ENCODE peak calls at places on chromosomes 5 and 9, in nine cellular contexts. M, J, D, G, L, Z, X, T and O are unnamed samples.

GRCh38 chr9:91560301-91560700 is 136.7 kb upstream of the NFIL3 start:
- DNase-seq in M (no peak), J (no peak), D (no peak), G (no peak), L (no peak), Z (no peak), X (no peak), T (no peak), O (no peak)

GRCh38 chr5:31751620-31752019 is 112.7 kb downstream of the PDZD2 start:
- DNase-seq in M (no peak), J (no peak), D (no peak), G (no peak), L (no peak), Z (no peak), X (no peak), T (no peak), O (no peak)

GRCh38 chr9:120877276-120878034 is 467 bp upstream of the PHF19 start:
- DNase-seq in M (peak; percentile 75), J (peak; percentile 86), D (peak; percentile 67), G (peak; percentile 33), L (peak; percentile 72), Z (peak; percentile 50), X (no peak), T (peak; percentile 61), O (peak; percentile 89)

GRCh38 chr5:77859306-77859705 is 83.2 kb upstream of the TBCA start:
- DNase-seq in M (no peak), J (no peak), D (no peak), G (no peak), L (no peak), Z (no peak), X (no peak), T (no peak), O (no peak)

GRCh38 chr9:101966706-101967105 is 228.3 kb upstream of the GRIN3A start:
- DNase-seq in M (no peak), J (no peak), D (no peak), G (no peak), L (no peak), Z (no peak), X (no peak), T (no peak), O (no peak)

GRCh38 chr5:76818844-76819831 is at the start of gene F2RL1:
- DNase-seq in M (no peak), J (no peak), D (no peak), G (no peak), L (peak; percentile 62), Z (peak; percentile 73), X (no peak), T (peak; percentile 51), O (peak; percentile 84)

GRCh38 chr9:72271617-72272478 is 93.2 kb downstream of the ZFAND5 start:
- DNase-seq in M (peak; percentile 39), J (peak; percentile 35), D (peak; percentile 29), G (peak; percentile 42), L (no peak), Z (peak; percentile 46), X (peak; percentile 57), T (peak; percentile 20), O (peak; percentile 65)

GRCh38 chr9:128469070-128469469 is 13.3 kb downstream of the ODF2 start:
- DNase-seq in M (no peak), J (peak; percentile 18), D (no peak), G (no peak), L (no peak), Z (no peak), X (no peak), T (no peak), O (no peak)

GRCh38 chr5:56490971-56491468 is 257.9 kb upstream of the ANKRD55 start:
- DNase-seq in M (no peak), J (no peak), D (no peak), G (no peak), L (no peak), Z (no peak), X (no peak), T (peak; percentile 21), O (no peak)

GRCh38 chr5:173507171-173507570 is 109.3 kb downstream of the BOD1 start:
- DNase-seq in M (no peak), J (no peak), D (no peak), G (no peak), L (no peak), Z (no peak), X (no peak), T (no peak), O (no peak)

GRCh38 chr5:14917719-14918118 is 46.1 kb upstream of the ANKH start:
- DNase-seq in M (no peak), J (no peak), D (no peak), G (no peak), L (no peak), Z (no peak), X (no peak), T (no peak), O (no peak)

GRCh38 chr9:117304613-117305012 is 110.2 kb downstream of the ASTN2 start:
- DNase-seq in M (no peak), J (no peak), D (no peak), G (no peak), L (no peak), Z (no peak), X (no peak), T (no peak), O (no peak)

GRCh38 chr5:160097981-160098380 is 21.3 kb downstream of the PWWP2A start:
- DNase-seq in M (no peak), J (no peak), D (no peak), G (no peak), L (no peak), Z (no peak), X (no peak), T (no peak), O (no peak)

GRCh38 chr5:129019401-129019908 is 54.2 kb downstream of the SLC27A6 start:
- DNase-seq in M (no peak), J (no peak), D (no peak), G (no peak), L (no peak), Z (no peak), X (no peak), T (no peak), O (no peak)

GRCh38 chr5:110159202-110159601 is 469.5 kb downstream of the MAN2A1 start:
- DNase-seq in M (no peak), J (no peak), D (no peak), G (peak; percentile 17), L (no peak), Z (peak; percentile 13), X (peak; percentile 60), T (no peak), O (no peak)

GRCh38 chr5:156411-157072 is 34.8 kb upstream of the LRRC14B start:
- DNase-seq in M (no peak), J (no peak), D (no peak), G (peak; percentile 57), L (no peak), Z (no peak), X (no peak), T (no peak), O (no peak)

GRCh38 chr5:33690736-33691135 is 201.1 kb downstream of the ADAMTS12 start:
- DNase-seq in M (no peak), J (no peak), D (no peak), G (peak; percentile 50), L (no peak), Z (peak; percentile 94), X (peak; percentile 47), T (no peak), O (peak; percentile 10)

GRCh38 chr5:100890514-100891008 is 12.5 kb downstream of the ST8SIA4 start:
- DNase-seq in M (no peak), J (peak; percentile 34), D (no peak), G (no peak), L (no peak), Z (no peak), X (no peak), T (no peak), O (no peak)

GRCh38 chr5:59766394-59766793 is 127.1 kb downstream of the PDE4D start:
- DNase-seq in M (peak; percentile 22), J (no peak), D (no peak), G (no peak), L (no peak), Z (no peak), X (no peak), T (no peak), O (no peak)

GRCh38 chr9:74777136-74777879 is 110.4 kb downstream of the TRPM6 start:
- DNase-seq in M (peak; percentile 16), J (peak; percentile 63), D (peak; percentile 73), G (peak; percentile 26), L (peak; percentile 80), Z (peak; percentile 42), X (peak; percentile 64), T (peak; percentile 69), O (peak; percentile 30)

GRCh38 chr5:11504794-11505193 is 399.5 kb downstream of the CTNND2 start:
- DNase-seq in M (no peak), J (no peak), D (no peak), G (no peak), L (no peak), Z (peak; percentile 59), X (no peak), T (no peak), O (peak; percentile 9)

GRCh38 chr9:104984994-104985393 is 57.0 kb upstream of the ABCA1 start:
- DNase-seq in M (peak; percentile 16), J (peak; percentile 27), D (no peak), G (no peak), L (no peak), Z (no peak), X (no peak), T (no peak), O (no peak)

GRCh38 chr9:108486791-108487190 is 369.0 kb downstream of the ACTL7B start:
- DNase-seq in M (no peak), J (no peak), D (no peak), G (peak; percentile 33), L (no peak), Z (peak; percentile 46), X (no peak), T (no peak), O (no peak)

GRCh38 chr5:14041528-14042184 is 97.2 kb upstream of the DNAH5 start:
- DNase-seq in M (no peak), J (no peak), D (no peak), G (no peak), L (no peak), Z (no peak), X (no peak), T (no peak), O (no peak)

GRCh38 chr9:136364942-136365774 is 1.6 kb upstream of the DNLZ start:
- DNase-seq in M (no peak), J (peak; percentile 38), D (no peak), G (no peak), L (no peak), Z (no peak), X (no peak), T (no peak), O (no peak)

GRCh38 chr5:137486707-137487106 is 12.4 kb downstream of the SPOCK1 start:
- DNase-seq in M (no peak), J (no peak), D (no peak), G (peak; percentile 91), L (peak; percentile 76), Z (peak; percentile 79), X (no peak), T (no peak), O (no peak)

GRCh38 chr9:105837261-105837660 is 142.9 kb downstream of the TMEM38B start:
- DNase-seq in M (no peak), J (no peak), D (no peak), G (no peak), L (no peak), Z (no peak), X (no peak), T (no peak), O (no peak)

GRCh38 chr5:1436681-1437080 is 8.6 kb downstream of the SLC6A3 start:
- DNase-seq in M (no peak), J (no peak), D (no peak), G (no peak), L (no peak), Z (no peak), X (no peak), T (no peak), O (no peak)

GRCh38 chr5:64680289-64680688 is 10.0 kb upstream of the SHISAL2B start:
- DNase-seq in M (no peak), J (no peak), D (no peak), G (no peak), L (no peak), Z (peak; percentile 67), X (no peak), T (no peak), O (no peak)

GRCh38 chr5:126676195-126676624 is 75.5 kb downstream of the PHAX start:
- DNase-seq in M (peak; percentile 30), J (peak; percentile 79), D (peak; percentile 51), G (peak; percentile 56), L (no peak), Z (peak; percentile 53), X (peak; percentile 33), T (peak; percentile 55), O (peak; percentile 55)

GRCh38 chr5:38645508-38645907 is 89.1 kb upstream of the LIFR start:
- DNase-seq in M (no peak), J (no peak), D (no peak), G (no peak), L (peak; percentile 65), Z (no peak), X (no peak), T (no peak), O (no peak)